ENCODE peak calls at places on chromosomes 6 and 20, in seven cellular contexts. Q is colonic mucosa; A is CD4-positive, alpha-beta T cell; K is heart left ventricle; Z is body of pancreas; L is CD8-positive, alpha-beta T cell; E is cardiac muscle cell. Y is an unnamed sample. For H3K27me3, the result is how much of the 10 kb centered on the place peaks cover.

GRCh38 chr6:168181316-168181715 is 102.3 kb upstream of the FRMD1 start:
- DNase-seq in E (no peak), Q (no peak), K (no peak), A (no peak), Z (no peak), L (no peak), Y (no peak)

GRCh38 chr6:146851837-146852236 is 253.1 kb downstream of the ADGB start:
- DNase-seq in Q (no peak), K (no peak), Z (no peak), L (no peak), A (no peak), E (no peak), Y (no peak)

GRCh38 chr6:121723623-121724022 is 288.2 kb downstream of the GJA1 start:
- DNase-seq in E (no peak), Q (no peak), A (no peak), Z (no peak), K (no peak), L (no peak), Y (no peak)

GRCh38 chr20:25274891-25275812 is 27.3 kb downstream of the PYGB start:
- DNase-seq in K (peak), L (no peak), A (no peak), Z (peak), E (no peak), Q (no peak), Y (peak)

GRCh38 chr20:2747676-2748235 is 52.7 kb downstream of the CPXM1 start:
- DNase-seq in K (no peak), Q (no peak), Z (no peak), E (no peak), A (no peak), L (peak), Y (no peak)

GRCh38 chr20:54477556-54477955 is 2.2 kb downstream of the DOK5 start:
- DNase-seq in Z (no peak), Q (no peak), L (no peak), E (no peak), A (no peak), K (no peak), Y (no peak)

GRCh38 chr6:126824226-126824625 is 294.2 kb upstream of the RSPO3 start:
- DNase-seq in K (no peak), L (no peak), A (no peak), Q (no peak), Z (no peak), E (no peak), Y (no peak)

GRCh38 chr6:70037445-70037844 is 171.1 kb downstream of the COL19A1 start:
- DNase-seq in A (no peak), Q (no peak), K (no peak), Z (no peak), E (no peak), L (no peak), Y (no peak)

GRCh38 chr6:169263836-169264608 is 10.4 kb upstream of the THBS2 start:
- DNase-seq in Z (peak), K (peak), E (no peak), Q (no peak), L (no peak), A (no peak), Y (peak)

GRCh38 chr6:27605401-27606342 is 132.8 kb upstream of the ZNF184 start:
- DNase-seq in Z (no peak), Q (peak), K (no peak), E (peak), L (no peak), A (no peak), Y (no peak)

GRCh38 chr6:150492507-150492906 is 107.2 kb upstream of the PLEKHG1 start:
- DNase-seq in E (no peak), Q (no peak), K (no peak), L (no peak), A (no peak), Z (no peak), Y (peak)

GRCh38 chr20:3106658-3107463 is 22.3 kb upstream of the AVP start:
- DNase-seq in K (no peak), E (no peak), Z (no peak), L (no peak), A (no peak), Q (no peak), Y (no peak)

GRCh38 chr6:167435209-167435728 is 110.4 kb downstream of the TTLL2 start:
- DNase-seq in Z (no peak), K (no peak), L (no peak), Q (no peak), E (no peak), A (no peak), Y (no peak)

GRCh38 chr6:169933839-169934698 is 182.6 kb downstream of the ERMARD start:
- DNase-seq in Z (peak), E (no peak), L (no peak), A (no peak), Q (peak), K (peak), Y (peak)

GRCh38 chr20:36571564-36572504 is 1.6 kb upstream of the TGIF2 start:
- DNase-seq in Z (no peak), Q (no peak), E (peak), A (no peak), K (no peak), L (no peak), Y (no peak)

GRCh38 chr6:120354452-120355098 is 979.7 kb downstream of the TBC1D32 start:
- DNase-seq in E (no peak), Q (no peak), Z (no peak), K (no peak), A (no peak), L (no peak), Y (no peak)

GRCh38 chr20:23049201-23049932 is at the start of gene THBD:
- DNase-seq in K (peak), A (no peak), Z (peak), L (no peak), Q (peak), E (peak), Y (peak)

GRCh38 chr20:32451682-32452461 is 93.7 kb downstream of the ASXL1 start:
- DNase-seq in Q (no peak), K (no peak), E (no peak), Z (no peak), L (no peak), A (no peak), Y (no peak)

GRCh38 chr20:13231031-13231752 is 10.1 kb downstream of the ISM1 start:
- DNase-seq in Q (no peak), Z (no peak), A (peak), L (peak), K (no peak), E (no peak), Y (no peak)

GRCh38 chr6:32244946-32245398 is 21.1 kb upstream of the NOTCH4 start:
- DNase-seq in E (peak), Q (peak), K (peak), Z (peak), L (peak), A (peak), Y (peak)

GRCh38 chr20:1876217-1876921 is 18.8 kb upstream of the SIRPA start:
- DNase-seq in K (no peak), E (no peak), L (no peak), Q (no peak), Z (no peak), A (no peak), Y (no peak)

GRCh38 chr20:4138056-4138455 is 122.7 kb upstream of the RNF24 start:
- DNase-seq in Z (no peak), L (no peak), E (no peak), K (no peak), A (no peak), Q (no peak), Y (no peak)

GRCh38 chr20:43936371-43936770 is 21.7 kb downstream of the TOX2 start:
- DNase-seq in Z (no peak), E (no peak), L (no peak), Q (no peak), A (no peak), K (no peak), Y (no peak)

GRCh38 chr6:150302801-150303138 is 66.0 kb upstream of the IYD start:
- DNase-seq in K (no peak), A (no peak), Q (peak), Z (no peak), E (no peak), L (no peak), Y (no peak)

GRCh38 chr6:3510178-3510577 is 53.3 kb upstream of the SLC22A23 start:
- DNase-seq in Q (no peak), L (no peak), E (no peak), Z (no peak), A (no peak), K (no peak), Y (no peak)

GRCh38 chr6:46199387-46199786 is 28.6 kb upstream of the ENPP5 start:
- DNase-seq in A (no peak), Z (no peak), L (no peak), K (no peak), E (no peak), Q (no peak), Y (no peak)

GRCh38 chr6:1479095-1479494 is 89.7 kb downstream of the FOXF2 start:
- DNase-seq in E (no peak), A (no peak), Z (no peak), K (no peak), Q (no peak), L (no peak), Y (no peak)

GRCh38 chr6:134707342-134707982 is 242.4 kb downstream of the ALDH8A1 start:
- DNase-seq in Z (peak), L (no peak), E (no peak), K (no peak), A (no peak), Q (no peak), Y (no peak)

GRCh38 chr20:40562031-40562430 is 127.0 kb downstream of the MAFB start:
- DNase-seq in Q (peak), K (no peak), E (no peak), Z (no peak), L (no peak), A (no peak), Y (no peak)

GRCh38 chr6:118774596-118774995 is 119.4 kb upstream of the ASF1A start:
- DNase-seq in Q (no peak), K (no peak), L (no peak), A (no peak), E (no peak), Z (no peak), Y (no peak)

GRCh38 chr20:18011482-18011881 is 42.7 kb downstream of the MGME1 start:
- DNase-seq in K (no peak), E (no peak), L (no peak), Q (no peak), A (no peak), Z (no peak), Y (no peak)

GRCh38 chr20:61756446-61756845 is 309.2 kb downstream of the TAF4 start:
- DNase-seq in A (no peak), K (no peak), Z (no peak), L (no peak), E (no peak), Q (no peak), Y (no peak)

GRCh38 chr20:59588236-59588855 is 16.0 kb upstream of the PHACTR3 start:
- DNase-seq in L (no peak), Q (no peak), K (no peak), Z (no peak), A (no peak), E (no peak), Y (no peak)

GRCh38 chr20:6333110-6333509 is 210.3 kb upstream of the FERMT1 start:
- DNase-seq in A (no peak), Q (no peak), E (no peak), K (no peak), Z (no peak), L (no peak), Y (no peak)

GRCh38 chr6:125748534-125749111 is 809 bp upstream of the HEY2 start:
- DNase-seq in Q (peak), L (no peak), E (peak), K (no peak), Z (no peak), A (no peak), Y (no peak)
- H3K27me3 ChIP-seq in Q (half or more), L (under half), E (under half), K (under half), Z (under half), A (half or more), Y (under half)

GRCh38 chr6:50709366-50709734 is 4.0 kb upstream of the TFAP2D start:
- DNase-seq in K (no peak), L (no peak), E (no peak), Z (no peak), Q (no peak), A (no peak), Y (no peak)
- H3K27me3 ChIP-seq in K (under half), L (under half), E (half or more), Z (under half), Q (under half), A (half or more), Y (under half)

GRCh38 chr6:5997420-5998093 is 9.2 kb downstream of the NRN1 start:
- DNase-seq in Q (no peak), Z (no peak), K (peak), A (no peak), E (no peak), L (no peak), Y (no peak)
- H3K27me3 ChIP-seq in Q (half or more), Z (half or more), K (half or more), A (half or more), E (half or more), L (half or more), Y (under half)

GRCh38 chr6:28764761-28765282 is 159.0 kb downstream of the TRIM27 start:
- DNase-seq in E (no peak), A (no peak), K (no peak), L (no peak), Z (no peak), Q (no peak), Y (no peak)
- H3K27me3 ChIP-seq in E (half or more), A (half or more), K (half or more), L (under half), Z (under half), Q (under half), Y (under half)

GRCh38 chr20:63074182-63074581 is 67.4 kb upstream of the BHLHE23 start:
- DNase-seq in E (no peak), Z (no peak), Q (no peak), K (peak), A (no peak), L (no peak), Y (no peak)

GRCh38 chr20:63073051-63073737 is 66.4 kb upstream of the BHLHE23 start:
- DNase-seq in K (peak), Z (no peak), Q (no peak), A (no peak), E (no peak), L (no peak), Y (no peak)

GRCh38 chr20:63073738-63074065 is 66.9 kb upstream of the BHLHE23 start:
- DNase-seq in L (no peak), E (no peak), Z (no peak), K (peak), A (no peak), Q (no peak), Y (no peak)

GRCh38 chr20:63076421-63076820 is 69.7 kb upstream of the BHLHE23 start:
- DNase-seq in Z (no peak), K (no peak), Q (no peak), E (no peak), A (no peak), L (no peak), Y (no peak)

GRCh38 chr20:63074631-63075030 is 67.9 kb upstream of the BHLHE23 start:
- DNase-seq in E (no peak), A (no peak), Q (no peak), K (no peak), L (no peak), Z (no peak), Y (no peak)
- H3K27me3 ChIP-seq in E (under half), A (under half), Q (under half), K (under half), L (under half), Z (under half), Y (under half)

DNA sequence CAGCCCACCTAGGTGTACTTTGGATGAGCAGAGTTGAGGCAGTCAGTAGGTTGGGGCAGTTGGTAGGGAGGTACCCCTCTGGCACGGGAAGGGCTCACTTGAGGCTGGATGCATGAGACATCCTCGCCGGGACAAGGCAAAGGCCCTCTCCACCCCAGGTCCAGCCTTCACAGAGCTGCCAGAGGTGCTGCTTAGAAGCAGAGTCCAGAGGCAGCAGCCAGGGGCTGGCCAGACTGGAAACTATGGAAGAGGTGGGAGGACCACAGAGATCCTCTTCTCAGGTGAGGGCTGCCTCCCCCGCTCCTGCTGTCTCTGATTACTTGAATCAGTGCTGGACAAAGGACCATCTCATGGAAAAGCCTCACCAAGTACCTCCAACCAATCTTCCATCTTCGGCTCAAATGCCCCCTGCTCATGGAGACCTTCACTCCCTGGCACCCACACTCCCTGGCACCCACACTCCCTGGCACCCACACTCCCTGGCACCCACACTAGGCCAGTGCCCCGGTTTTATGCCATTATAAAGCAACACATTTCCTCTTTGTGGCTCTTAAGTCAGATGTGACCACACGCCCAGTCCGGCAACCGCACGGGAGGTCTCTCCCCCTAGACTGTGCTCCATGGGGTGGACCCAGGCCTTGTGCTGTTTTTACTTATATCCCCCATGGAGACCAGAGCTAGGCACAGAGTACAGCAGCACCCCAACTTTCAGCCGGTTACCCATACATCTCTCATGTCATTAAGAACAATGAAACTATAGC is 100.1 kb downstream of the YTHDF1 start:
- DNase-seq in Q (no peak), K (peak), E (no peak), Z (no peak), A (no peak), L (no peak), Y (no peak)
- H3K27me3 ChIP-seq in Q (under half), K (under half), E (under half), Z (under half), A (under half), L (under half), Y (under half)

DNA sequence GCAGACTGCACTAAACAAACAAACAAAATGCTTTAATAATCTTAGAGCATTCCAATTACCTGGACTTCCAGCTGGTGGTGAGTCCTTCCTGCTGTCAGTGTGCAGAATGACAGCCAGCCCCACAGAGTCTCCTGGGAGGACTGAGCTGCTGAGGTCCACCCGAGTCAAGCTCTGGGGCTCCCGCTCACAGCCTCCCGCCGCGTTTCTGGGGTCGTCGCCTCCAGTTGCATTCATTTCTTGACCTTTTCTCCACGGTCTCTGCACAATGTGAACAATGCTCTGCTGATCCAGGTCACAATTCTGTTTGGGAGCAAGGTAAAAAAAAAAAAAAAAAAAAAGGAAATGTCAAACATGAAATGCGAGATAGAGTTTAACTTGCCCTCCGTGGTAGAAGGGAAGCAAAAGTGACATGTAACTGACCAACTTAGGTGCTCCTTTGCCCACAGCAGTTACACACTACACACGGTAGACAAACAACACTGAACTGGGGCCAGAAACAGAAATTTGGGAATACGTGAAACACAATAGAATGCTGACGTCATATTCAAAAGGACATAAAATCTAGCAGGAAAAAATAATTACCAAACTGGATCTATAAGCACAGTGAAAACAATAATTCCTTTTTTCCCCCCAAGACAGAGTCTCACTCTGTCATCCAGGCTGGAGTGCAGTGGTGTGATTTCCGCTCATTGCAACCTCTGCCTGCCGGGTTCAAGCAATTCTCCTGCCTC is 464.9 kb downstream of the PRKN start:
- DNase-seq in L (no peak), Q (no peak), K (no peak), A (no peak), Z (no peak), E (no peak), Y (no peak)
- H3K27me3 ChIP-seq in L (under half), Q (under half), K (under half), A (under half), Z (under half), E (under half), Y (under half)

DNA sequence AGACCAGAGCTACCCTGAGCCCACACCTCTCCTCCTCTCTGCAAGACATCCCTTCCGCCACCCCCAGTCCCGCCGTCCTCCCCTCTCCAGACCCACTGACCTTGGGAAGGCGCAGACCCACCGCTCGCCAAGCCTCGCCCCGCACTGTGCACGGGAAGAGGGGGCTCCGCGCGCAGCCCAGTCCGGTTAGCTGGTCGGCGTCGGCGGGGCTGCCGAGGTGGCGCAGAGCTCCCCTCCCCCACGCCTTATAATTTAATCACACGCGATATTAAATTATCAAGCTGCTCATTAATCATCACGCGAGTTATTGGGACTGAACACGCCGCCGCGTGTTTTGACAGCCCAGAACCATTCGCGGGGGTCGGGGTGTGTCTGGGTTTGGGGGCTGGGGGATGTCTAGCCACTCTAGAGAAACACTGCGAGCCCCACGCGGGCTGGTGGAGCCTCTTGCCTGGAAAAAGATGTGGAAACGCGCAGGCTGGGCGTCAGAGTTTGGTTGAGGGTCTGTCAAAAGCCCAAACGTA is at the start of gene LINC00237:
- DNase-seq in K (no peak), L (no peak), Z (no peak), E (no peak), Q (no peak), A (no peak), Y (no peak)
- H3K27me3 ChIP-seq in K (half or more), L (under half), Z (under half), E (half or more), Q (half or more), A (half or more), Y (under half)

Y was measured in testis.